ENCODE peak calls at places on chromosomes 5 and 9, in six cellular contexts. M is RWPE1; H is NCI-H1092 treated with DMSO at 0.1 percent for 48 hours; K is activated CD8-positive, alpha-beta memory T cell treated with anti-CD3 and anti-CD28 coated beads for 4 hours; V is NCI-H510A treated with DMSO at 0.1 percent for 48 hours; Z is iris pigment epithelial cell. J is an unnamed sample.

GRCh38 chr5:158154226-158155005 is 295.5 kb upstream of the CLINT1 start:
- DNase-seq in M (peak), H (no peak), K (no peak), V (no peak), Z (peak), J (peak)

GRCh38 chr5:175444060-175444904 is at the start of gene DRD1:
- DNase-seq in M (peak), H (no peak), K (peak), V (peak), Z (peak), J (peak)

GRCh38 chr5:75049581-75050274 is 2.6 kb downstream of the GCNT4 start:
- DNase-seq in M (peak), H (no peak), K (no peak), V (peak), Z (peak), J (peak)

GRCh38 chr5:95883185-95884020 is 60.9 kb upstream of the GLRX start:
- DNase-seq in M (no peak), H (no peak), K (no peak), V (peak), Z (no peak), J (peak)

GRCh38 chr5:53017383-53017782 is 28.2 kb downstream of the ITGA2 start:
- DNase-seq in M (no peak), H (no peak), K (no peak), V (no peak), Z (no peak), J (no peak)

GRCh38 chr5:123936548-123936947 is 424.6 kb downstream of the CSNK1G3 start:
- DNase-seq in M (no peak), H (no peak), K (no peak), V (no peak), Z (no peak), J (no peak)

GRCh38 chr9:133514475-133515239 is 10.1 kb downstream of the MYMK start:
- DNase-seq in M (no peak), H (peak), K (no peak), V (peak), Z (no peak), J (no peak)

GRCh38 chr9:91795500-91796241 is 154.4 kb downstream of the ROR2 start:
- DNase-seq in M (peak), H (no peak), K (no peak), V (no peak), Z (peak), J (peak)

GRCh38 chr5:129094924-129095797 is 612 bp downstream of the ISOC1 start:
- DNase-seq in M (peak), H (peak), K (peak), V (peak), Z (no peak), J (peak)

GRCh38 chr5:6525910-6526309 is 77.3 kb downstream of the UBE2QL1 start:
- DNase-seq in M (no peak), H (no peak), K (no peak), V (peak), Z (no peak), J (no peak)

GRCh38 chr5:8905021-8905420 is 640.9 kb downstream of the SEMA5A start:
- DNase-seq in M (peak), H (no peak), K (no peak), V (no peak), Z (peak), J (peak)

GRCh38 chr5:139799359-139799758 is 3.8 kb downstream of the PSD2 start:
- DNase-seq in M (no peak), H (no peak), K (no peak), V (peak), Z (no peak), J (no peak)

J was measured in mammary epithelial cell.